ENCODE peak calls at places on chromosomes 11 and 22, in ten cellular contexts. K is GM23338; Y is AG10803; H is HL-60; P is body of pancreas; O is heart left ventricle; E is GM13977; C is activated CD8-positive, alpha-beta T cell treated with anti-CD3 and anti-CD28 coated beads for 36 hours; N is mucosa of descending colon; X is heart right ventricle. G is an unnamed sample.

GRCh38 chr11:106249857-106250256 is 172.4 kb downstream of the AASDHPPT start:
- DNase-seq in K (peak), Y (peak), H (no peak), P (peak), O (no peak), E (no peak), C (no peak), N (no peak), X (no peak), G (peak)

GRCh38 chr22:40635008-40635939 is 1.2 kb downstream of the MRTFA start:
- DNase-seq in K (peak), Y (peak), H (no peak), P (no peak), O (no peak), E (no peak), C (no peak), N (no peak), X (peak), G (no peak)

GRCh38 chr11:125093502-125093901 is 17.9 kb downstream of the TMEM218 start:
- DNase-seq in K (no peak), Y (no peak), H (no peak), P (no peak), O (no peak), E (no peak), C (no peak), N (no peak), X (no peak), G (no peak)

GRCh38 chr11:109196016-109196415 is 226.0 kb upstream of the C11orf87 start:
- DNase-seq in K (no peak), Y (peak), H (no peak), P (no peak), O (no peak), E (no peak), C (no peak), N (no peak), X (no peak), G (no peak)

GRCh38 chr11:1458340-1459218 is 28.0 kb downstream of the MOB2 start:
- DNase-seq in K (peak), Y (no peak), H (no peak), P (peak), O (no peak), E (no peak), C (peak), N (peak), X (peak), G (no peak)

GRCh38 chr11:61509058-61510029 is 795 bp downstream of the LRRC10B start:
- DNase-seq in K (peak), Y (peak), H (peak), P (peak), O (peak), E (peak), C (peak), N (peak), X (peak), G (peak)

GRCh38 chr22:36286096-36286957 is 33.4 kb downstream of the APOL1 start:
- DNase-seq in K (peak), Y (peak), H (peak), P (peak), O (peak), E (peak), C (peak), N (peak), X (peak), G (peak)

GRCh38 chr11:129853508-129854228 is 38.0 kb downstream of the TMEM45B start:
- DNase-seq in K (peak), Y (no peak), H (peak), P (peak), O (no peak), E (no peak), C (peak), N (peak), X (peak), G (no peak)

DNA sequence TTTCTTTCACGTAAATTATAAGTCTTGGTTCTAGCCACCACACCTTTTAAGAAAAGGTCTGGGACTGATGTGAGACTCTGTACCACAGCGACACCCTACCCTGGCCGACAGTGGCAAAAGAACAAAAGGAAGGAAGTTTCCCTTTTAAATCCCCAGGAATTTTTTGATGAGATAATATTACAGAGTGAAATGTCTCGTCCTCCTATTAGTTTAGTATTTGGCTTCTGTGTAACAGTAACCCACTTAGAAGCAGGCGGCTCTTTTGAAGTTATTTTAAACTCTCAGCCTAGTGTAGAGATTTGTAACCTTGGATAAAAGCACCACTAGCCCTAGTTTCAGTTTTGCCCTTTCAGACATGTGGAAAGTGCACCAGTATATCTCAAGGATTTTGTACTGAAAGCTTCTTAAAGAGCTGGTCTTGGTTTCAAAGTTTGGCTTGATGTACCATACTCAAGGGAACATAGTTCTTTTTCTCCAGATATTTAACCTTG is 84.1 kb downstream of the C22orf31 start:
- DNase-seq in K (no peak), Y (no peak), H (no peak), P (peak), O (no peak), E (no peak), C (no peak), N (no peak), X (no peak), G (no peak)
- TF ChIP-seq CTCF in K (no peak), Y (peak), H (no peak), P (no peak), O (peak), E (no peak), C (no peak), N (no peak), X (peak), G (no peak)

DNA sequence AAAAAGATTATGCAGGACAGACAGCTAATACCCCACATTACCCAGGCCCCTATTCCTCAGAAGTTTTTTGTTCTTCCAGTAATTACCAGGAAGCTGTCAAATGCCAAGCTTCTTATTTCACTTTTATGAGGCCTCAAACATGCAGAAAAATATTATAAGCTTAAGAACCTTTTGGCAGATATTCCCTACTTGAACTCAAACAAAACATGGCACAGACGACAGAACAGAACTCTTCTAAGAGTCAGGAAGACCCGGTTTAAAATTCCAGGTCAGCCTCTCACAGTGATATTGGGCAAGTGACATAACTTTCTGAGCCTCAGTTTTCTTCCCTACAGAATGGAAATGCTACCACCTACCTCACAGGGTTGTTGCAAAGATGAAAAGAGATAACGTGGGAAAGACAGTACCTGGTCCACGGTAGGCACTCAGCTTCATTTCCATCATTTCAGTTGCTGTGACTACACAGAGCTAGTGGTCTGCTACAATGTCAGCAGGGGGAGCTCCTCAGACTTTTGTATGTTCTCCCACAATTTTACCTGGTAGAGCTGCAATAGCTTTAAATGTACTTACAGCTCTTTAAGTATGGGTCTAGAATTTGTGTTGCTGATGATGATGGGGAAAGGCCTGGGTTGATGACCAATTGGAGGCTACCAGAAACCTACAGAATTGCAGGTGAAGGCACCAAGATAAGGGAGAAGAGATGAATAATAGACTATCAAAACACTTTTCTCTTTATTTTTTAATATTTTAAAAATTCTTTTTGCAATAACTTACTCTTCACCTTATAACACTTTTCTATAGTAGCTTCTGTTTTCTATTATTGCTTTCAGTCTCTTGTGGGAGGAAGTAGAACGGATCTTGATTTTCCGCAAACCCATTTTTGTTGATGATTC is 98.3 kb upstream of the CHRM4 start:
- DNase-seq in K (peak), Y (peak), H (peak), P (peak), O (no peak), E (peak), C (peak), N (no peak), X (no peak), G (peak)
- TF ChIP-seq CTCF in K (peak), Y (peak), H (peak), P (no peak), O (peak), E (peak), C (peak), N (peak), X (peak), G (peak)

DNA sequence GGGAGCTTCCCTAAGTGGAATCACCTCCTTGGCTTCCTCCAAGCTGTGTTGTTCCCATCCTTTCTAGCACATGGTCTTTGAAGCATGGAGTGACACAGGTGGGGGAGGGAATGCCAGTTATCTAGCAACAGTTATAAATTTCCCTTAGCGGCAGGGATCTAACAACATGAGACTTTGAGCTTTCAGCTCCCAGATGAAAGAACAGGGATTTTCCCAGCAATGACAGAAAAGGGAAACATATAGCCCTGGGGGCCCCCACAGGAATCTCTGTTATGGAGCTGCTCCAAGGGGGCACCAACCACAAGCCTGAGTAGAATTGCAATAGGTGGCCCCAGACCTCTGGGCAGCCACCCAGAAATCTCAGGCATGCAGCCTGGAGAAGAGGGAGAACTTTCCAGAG is 163.0 kb downstream of the GRIK4 start:
- DNase-seq in K (no peak), Y (no peak), H (no peak), P (peak), O (no peak), E (no peak), C (no peak), N (no peak), X (no peak), G (no peak)
- TF ChIP-seq CTCF in K (no peak), Y (no peak), H (no peak), P (no peak), O (no peak), E (no peak), C (no peak), N (no peak), X (no peak), G (no peak)

GRCh38 chr11:93895106-93895862 is 44.9 kb upstream of the VSTM5 start:
- DNase-seq in K (peak), Y (peak), H (peak), P (peak), O (no peak), E (peak), C (peak), N (no peak), X (no peak), G (peak)
- TF ChIP-seq CTCF in K (peak), Y (peak), H (peak), P (peak), O (peak), E (peak), C (peak), N (no peak), X (peak), G (peak)

G was measured in AG09309.